ENCODE peak calls at places on chromosomes 7 and 10, in nine cellular contexts. One of them, this sample, is unnamed.

GRCh38 chr10:30093303-30093967 is 34.0 kb upstream of the JCAD start:
- DNase-seq in cortex of kidney: no peak
- DNase-seq in fibroblast of lung: no peak
- DNase-seq in hepatic stellate cell: no peak
- DNase-seq in pons: no peak
- DNase-seq in activated CD8-positive, alpha-beta memory T cell treated with anti-CD3 and anti-CD28 coated beads for 4 hours: no peak
- DNase-seq in HCEC 1CT: no peak
- DNase-seq in EL: no peak
- DNase-seq in ELF-1: no peak
- DNase-seq in this sample: no peak

GRCh38 chr7:56092789-56093531 is at the start of gene PHKG1:
- DNase-seq in activated CD8-positive, alpha-beta memory T cell treated with anti-CD3 and anti-CD28 coated beads for 4 hours: no peak
- DNase-seq in pons: peak; percentile 88
- DNase-seq in hepatic stellate cell: peak; percentile 87
- DNase-seq in EL: peak; percentile 83
- DNase-seq in HCEC 1CT: peak; percentile 80
- DNase-seq in cortex of kidney: no peak
- DNase-seq in ELF-1: peak; percentile 68
- DNase-seq in fibroblast of lung: peak; percentile 80
- DNase-seq in this sample: no peak

GRCh38 chr10:74081192-74081803 is 69.3 kb downstream of the AP3M1 start:
- DNase-seq in HCEC 1CT: peak; percentile 65
- DNase-seq in fibroblast of lung: peak; percentile 50
- DNase-seq in hepatic stellate cell: peak; percentile 47
- DNase-seq in pons: peak; percentile 56
- DNase-seq in EL: peak; percentile 73
- DNase-seq in cortex of kidney: no peak
- DNase-seq in ELF-1: peak; percentile 42
- DNase-seq in activated CD8-positive, alpha-beta memory T cell treated with anti-CD3 and anti-CD28 coated beads for 4 hours: peak; percentile 3
- DNase-seq in this sample: no peak

GRCh38 chr7:28272461-28272877 is 91.9 kb upstream of the JAZF1 start:
- DNase-seq in ELF-1: peak; percentile 59
- DNase-seq in cortex of kidney: no peak
- DNase-seq in EL: peak; percentile 60
- DNase-seq in HCEC 1CT: peak; percentile 49
- DNase-seq in hepatic stellate cell: peak; percentile 39
- DNase-seq in fibroblast of lung: peak; percentile 47
- DNase-seq in pons: peak; percentile 81
- DNase-seq in activated CD8-positive, alpha-beta memory T cell treated with anti-CD3 and anti-CD28 coated beads for 4 hours: no peak
- DNase-seq in this sample: no peak

GRCh38 chr7:73739387-73739767 is 775 bp upstream of the ABHD11 start:
- DNase-seq in cortex of kidney: no peak
- DNase-seq in HCEC 1CT: no peak
- DNase-seq in fibroblast of lung: no peak
- DNase-seq in activated CD8-positive, alpha-beta memory T cell treated with anti-CD3 and anti-CD28 coated beads for 4 hours: no peak
- DNase-seq in hepatic stellate cell: no peak
- DNase-seq in pons: peak; percentile 14
- DNase-seq in EL: no peak
- DNase-seq in ELF-1: no peak
- DNase-seq in this sample: no peak

GRCh38 chr7:151869968-151870918 is 6.7 kb downstream of the PRKAG2 start:
- DNase-seq in hepatic stellate cell: no peak
- DNase-seq in HCEC 1CT: no peak
- DNase-seq in ELF-1: no peak
- DNase-seq in cortex of kidney: no peak
- DNase-seq in pons: no peak
- DNase-seq in activated CD8-positive, alpha-beta memory T cell treated with anti-CD3 and anti-CD28 coated beads for 4 hours: no peak
- DNase-seq in EL: no peak
- DNase-seq in fibroblast of lung: no peak
- DNase-seq in this sample: no peak

GRCh38 chr7:26399309-26399610 is 107.6 kb downstream of the SNX10 start:
- DNase-seq in ELF-1: peak; percentile 50
- DNase-seq in activated CD8-positive, alpha-beta memory T cell treated with anti-CD3 and anti-CD28 coated beads for 4 hours: no peak
- DNase-seq in hepatic stellate cell: peak; percentile 7
- DNase-seq in pons: peak; percentile 59
- DNase-seq in HCEC 1CT: no peak
- DNase-seq in fibroblast of lung: peak; percentile 42
- DNase-seq in EL: no peak
- DNase-seq in cortex of kidney: no peak
- DNase-seq in this sample: no peak

GRCh38 chr10:22821501-22821900 is 106.4 kb upstream of the ARMC3 start:
- DNase-seq in cortex of kidney: no peak
- DNase-seq in pons: no peak
- DNase-seq in EL: peak; percentile 84
- DNase-seq in HCEC 1CT: peak; percentile 72
- DNase-seq in hepatic stellate cell: peak; percentile 33
- DNase-seq in ELF-1: no peak
- DNase-seq in fibroblast of lung: peak; percentile 92
- DNase-seq in activated CD8-positive, alpha-beta memory T cell treated with anti-CD3 and anti-CD28 coated beads for 4 hours: no peak
- DNase-seq in this sample: no peak